ENCODE peak calls at places on chromosomes 3 and 15, in nine cellular contexts. One of them, this sample, is unnamed.

GRCh38 chr3:13064469-13064868 is 8.8 kb downstream of the IQSEC1 start:
- DNase-seq in activated naive CD4-positive, alpha-beta T cell: no peak
- DNase-seq in activated T-cell treated with anti-CD3 and anti-CD28 coated beads, Interleukin-2, amount 50 U/mL, for 72 hours: no peak
- DNase-seq in foreskin fibroblast: no peak
- DNase-seq in HS-27A: no peak
- DNase-seq in fibroblast of the aortic adventitia: no peak
- DNase-seq in OCI-LY7: no peak
- DNase-seq in activated T-helper 1 cell treated with anti-CD3 and anti-CD28 coated beads, Interleukin-2, amount 50 U/mL, for 16 hours: no peak
- DNase-seq in AG09319: no peak
- DNase-seq in this sample: no peak

GRCh38 chr3:114455432-114455831 is 161.6 kb downstream of the TIGIT start:
- DNase-seq in activated naive CD4-positive, alpha-beta T cell: no peak
- DNase-seq in activated T-cell treated with anti-CD3 and anti-CD28 coated beads, Interleukin-2, amount 50 U/mL, for 72 hours: no peak
- DNase-seq in foreskin fibroblast: peak
- DNase-seq in HS-27A: no peak
- DNase-seq in fibroblast of the aortic adventitia: no peak
- DNase-seq in OCI-LY7: no peak
- DNase-seq in activated T-helper 1 cell treated with anti-CD3 and anti-CD28 coated beads, Interleukin-2, amount 50 U/mL, for 16 hours: no peak
- DNase-seq in AG09319: no peak
- DNase-seq in this sample: no peak

GRCh38 chr15:98727115-98728040 is 79.0 kb downstream of the IGF1R start:
- DNase-seq in activated naive CD4-positive, alpha-beta T cell: no peak
- DNase-seq in activated T-cell treated with anti-CD3 and anti-CD28 coated beads, Interleukin-2, amount 50 U/mL, for 72 hours: no peak
- DNase-seq in foreskin fibroblast: peak
- DNase-seq in HS-27A: peak
- DNase-seq in fibroblast of the aortic adventitia: peak
- DNase-seq in OCI-LY7: no peak
- DNase-seq in activated T-helper 1 cell treated with anti-CD3 and anti-CD28 coated beads, Interleukin-2, amount 50 U/mL, for 16 hours: no peak
- DNase-seq in AG09319: peak
- DNase-seq in this sample: no peak

GRCh38 chr3:40719660-40720287 is 195.0 kb downstream of the ZNF621 start:
- DNase-seq in activated naive CD4-positive, alpha-beta T cell: no peak
- DNase-seq in activated T-cell treated with anti-CD3 and anti-CD28 coated beads, Interleukin-2, amount 50 U/mL, for 72 hours: no peak
- DNase-seq in foreskin fibroblast: peak
- DNase-seq in HS-27A: no peak
- DNase-seq in fibroblast of the aortic adventitia: peak
- DNase-seq in OCI-LY7: no peak
- DNase-seq in activated T-helper 1 cell treated with anti-CD3 and anti-CD28 coated beads, Interleukin-2, amount 50 U/mL, for 16 hours: no peak
- DNase-seq in AG09319: no peak
- DNase-seq in this sample: no peak

GRCh38 chr15:37079726-37080125 is 20.6 kb downstream of the MEIS2 start:
- DNase-seq in activated naive CD4-positive, alpha-beta T cell: no peak
- DNase-seq in activated T-cell treated with anti-CD3 and anti-CD28 coated beads, Interleukin-2, amount 50 U/mL, for 72 hours: no peak
- DNase-seq in foreskin fibroblast: peak
- DNase-seq in HS-27A: no peak
- DNase-seq in fibroblast of the aortic adventitia: peak
- DNase-seq in OCI-LY7: no peak
- DNase-seq in activated T-helper 1 cell treated with anti-CD3 and anti-CD28 coated beads, Interleukin-2, amount 50 U/mL, for 16 hours: no peak
- DNase-seq in AG09319: peak
- DNase-seq in this sample: no peak

GRCh38 chr3:159380891-159381290 is 579.0 kb downstream of the MFSD1 start:
- DNase-seq in activated naive CD4-positive, alpha-beta T cell: no peak
- DNase-seq in activated T-cell treated with anti-CD3 and anti-CD28 coated beads, Interleukin-2, amount 50 U/mL, for 72 hours: no peak
- DNase-seq in foreskin fibroblast: peak
- DNase-seq in HS-27A: no peak
- DNase-seq in fibroblast of the aortic adventitia: no peak
- DNase-seq in OCI-LY7: no peak
- DNase-seq in activated T-helper 1 cell treated with anti-CD3 and anti-CD28 coated beads, Interleukin-2, amount 50 U/mL, for 16 hours: no peak
- DNase-seq in AG09319: no peak
- DNase-seq in this sample: no peak

GRCh38 chr3:71725279-71725991 is at the start of gene EIF4E3:
- DNase-seq in activated naive CD4-positive, alpha-beta T cell: no peak
- DNase-seq in activated T-cell treated with anti-CD3 and anti-CD28 coated beads, Interleukin-2, amount 50 U/mL, for 72 hours: peak
- DNase-seq in foreskin fibroblast: peak
- DNase-seq in HS-27A: no peak
- DNase-seq in fibroblast of the aortic adventitia: no peak
- DNase-seq in OCI-LY7: no peak
- DNase-seq in activated T-helper 1 cell treated with anti-CD3 and anti-CD28 coated beads, Interleukin-2, amount 50 U/mL, for 16 hours: no peak
- DNase-seq in AG09319: no peak
- DNase-seq in this sample: peak

GRCh38 chr3:139552632-139553335 is 13.2 kb upstream of the RBP1 start:
- DNase-seq in activated naive CD4-positive, alpha-beta T cell: no peak
- DNase-seq in activated T-cell treated with anti-CD3 and anti-CD28 coated beads, Interleukin-2, amount 50 U/mL, for 72 hours: no peak
- DNase-seq in foreskin fibroblast: no peak
- DNase-seq in HS-27A: no peak
- DNase-seq in fibroblast of the aortic adventitia: no peak
- DNase-seq in OCI-LY7: no peak
- DNase-seq in activated T-helper 1 cell treated with anti-CD3 and anti-CD28 coated beads, Interleukin-2, amount 50 U/mL, for 16 hours: no peak
- DNase-seq in AG09319: no peak
- DNase-seq in this sample: no peak

GRCh38 chr3:120103276-120103675 is 9.0 kb upstream of the GSK3B start:
- DNase-seq in activated naive CD4-positive, alpha-beta T cell: no peak
- DNase-seq in activated T-cell treated with anti-CD3 and anti-CD28 coated beads, Interleukin-2, amount 50 U/mL, for 72 hours: no peak
- DNase-seq in foreskin fibroblast: no peak
- DNase-seq in HS-27A: no peak
- DNase-seq in fibroblast of the aortic adventitia: no peak
- DNase-seq in OCI-LY7: no peak
- DNase-seq in activated T-helper 1 cell treated with anti-CD3 and anti-CD28 coated beads, Interleukin-2, amount 50 U/mL, for 16 hours: no peak
- DNase-seq in AG09319: no peak
- DNase-seq in this sample: no peak

GRCh38 chr15:40053234-40054055 is 14.5 kb upstream of the SRP14 start:
- DNase-seq in activated naive CD4-positive, alpha-beta T cell: no peak
- DNase-seq in activated T-cell treated with anti-CD3 and anti-CD28 coated beads, Interleukin-2, amount 50 U/mL, for 72 hours: no peak
- DNase-seq in foreskin fibroblast: no peak
- DNase-seq in HS-27A: no peak
- DNase-seq in fibroblast of the aortic adventitia: no peak
- DNase-seq in OCI-LY7: no peak
- DNase-seq in activated T-helper 1 cell treated with anti-CD3 and anti-CD28 coated beads, Interleukin-2, amount 50 U/mL, for 16 hours: no peak
- DNase-seq in AG09319: no peak
- DNase-seq in this sample: no peak

GRCh38 chr3:127607675-127608361 is 9.6 kb downstream of the MCM2 start:
- DNase-seq in activated naive CD4-positive, alpha-beta T cell: no peak
- DNase-seq in activated T-cell treated with anti-CD3 and anti-CD28 coated beads, Interleukin-2, amount 50 U/mL, for 72 hours: no peak
- DNase-seq in foreskin fibroblast: no peak
- DNase-seq in HS-27A: no peak
- DNase-seq in fibroblast of the aortic adventitia: no peak
- DNase-seq in OCI-LY7: no peak
- DNase-seq in activated T-helper 1 cell treated with anti-CD3 and anti-CD28 coated beads, Interleukin-2, amount 50 U/mL, for 16 hours: no peak
- DNase-seq in AG09319: no peak
- DNase-seq in this sample: no peak

GRCh38 chr15:50558012-50558411 is 11.5 kb upstream of the USP50 start:
- DNase-seq in activated naive CD4-positive, alpha-beta T cell: no peak
- DNase-seq in activated T-cell treated with anti-CD3 and anti-CD28 coated beads, Interleukin-2, amount 50 U/mL, for 72 hours: no peak
- DNase-seq in foreskin fibroblast: no peak
- DNase-seq in HS-27A: no peak
- DNase-seq in fibroblast of the aortic adventitia: no peak
- DNase-seq in OCI-LY7: no peak
- DNase-seq in activated T-helper 1 cell treated with anti-CD3 and anti-CD28 coated beads, Interleukin-2, amount 50 U/mL, for 16 hours: no peak
- DNase-seq in AG09319: no peak
- DNase-seq in this sample: no peak

GRCh38 chr15:97963779-97964178 is 3.3 kb downstream of the ARRDC4 start:
- DNase-seq in activated naive CD4-positive, alpha-beta T cell: no peak
- DNase-seq in activated T-cell treated with anti-CD3 and anti-CD28 coated beads, Interleukin-2, amount 50 U/mL, for 72 hours: no peak
- DNase-seq in foreskin fibroblast: no peak
- DNase-seq in HS-27A: no peak
- DNase-seq in fibroblast of the aortic adventitia: no peak
- DNase-seq in OCI-LY7: no peak
- DNase-seq in activated T-helper 1 cell treated with anti-CD3 and anti-CD28 coated beads, Interleukin-2, amount 50 U/mL, for 16 hours: no peak
- DNase-seq in AG09319: no peak
- DNase-seq in this sample: no peak

GRCh38 chr3:182795383-182795782 is 2.1 kb downstream of the ATP11B start:
- DNase-seq in activated naive CD4-positive, alpha-beta T cell: no peak
- DNase-seq in activated T-cell treated with anti-CD3 and anti-CD28 coated beads, Interleukin-2, amount 50 U/mL, for 72 hours: peak
- DNase-seq in foreskin fibroblast: peak
- DNase-seq in HS-27A: no peak
- DNase-seq in fibroblast of the aortic adventitia: no peak
- DNase-seq in OCI-LY7: peak
- DNase-seq in activated T-helper 1 cell treated with anti-CD3 and anti-CD28 coated beads, Interleukin-2, amount 50 U/mL, for 16 hours: no peak
- DNase-seq in AG09319: no peak
- DNase-seq in this sample: peak

GRCh38 chr3:102165367-102165766 is 269.4 kb upstream of the ZPLD1 start:
- DNase-seq in activated naive CD4-positive, alpha-beta T cell: no peak
- DNase-seq in activated T-cell treated with anti-CD3 and anti-CD28 coated beads, Interleukin-2, amount 50 U/mL, for 72 hours: no peak
- DNase-seq in foreskin fibroblast: peak
- DNase-seq in HS-27A: no peak
- DNase-seq in fibroblast of the aortic adventitia: peak
- DNase-seq in OCI-LY7: no peak
- DNase-seq in activated T-helper 1 cell treated with anti-CD3 and anti-CD28 coated beads, Interleukin-2, amount 50 U/mL, for 16 hours: no peak
- DNase-seq in AG09319: no peak
- DNase-seq in this sample: no peak

This sample was measured in effector memory CD8-positive, alpha-beta T cell.